ENCODE peak calls at places on chromosomes 1 and 21, in ten cellular contexts. One of them, this sample, is unnamed. For H3K4me1, the result is how much of the 10 kb centered on the place peaks cover.

GRCh38 chr1:20355828-20356735 is 65.4 kb downstream of the VWA5B1 start:
- DNase-seq in tibial artery: no peak
- DNase-seq in CD8-positive, alpha-beta memory T cell: no peak
- DNase-seq in fibroblast of lung: no peak
- DNase-seq in CD8-positive, alpha-beta T cell: no peak
- DNase-seq in prostate gland: no peak
- DNase-seq in PC-3: peak
- DNase-seq in breast epithelium: no peak
- DNase-seq in GM12878: no peak
- DNase-seq in HCT116: no peak
- DNase-seq in this sample: no peak

GRCh38 chr1:22953392-22954141 is 19.1 kb downstream of the LACTBL1 start:
- DNase-seq in HCT116: no peak
- DNase-seq in PC-3: no peak
- DNase-seq in prostate gland: no peak
- DNase-seq in CD8-positive, alpha-beta memory T cell: no peak
- DNase-seq in GM12878: no peak
- DNase-seq in CD8-positive, alpha-beta T cell: no peak
- DNase-seq in breast epithelium: peak
- DNase-seq in tibial artery: no peak
- DNase-seq in fibroblast of lung: no peak
- DNase-seq in this sample: no peak

GRCh38 chr1:241638091-241638682 is 2.0 kb downstream of the CHML start:
- DNase-seq in CD8-positive, alpha-beta T cell: no peak
- DNase-seq in breast epithelium: no peak
- DNase-seq in tibial artery: no peak
- DNase-seq in prostate gland: no peak
- DNase-seq in CD8-positive, alpha-beta memory T cell: no peak
- DNase-seq in PC-3: no peak
- DNase-seq in fibroblast of lung: no peak
- DNase-seq in GM12878: no peak
- DNase-seq in HCT116: no peak
- DNase-seq in this sample: no peak

GRCh38 chr1:234929369-234929768 is 199.3 kb downstream of the TOMM20 start:
- DNase-seq in tibial artery: peak
- DNase-seq in PC-3: no peak
- DNase-seq in prostate gland: no peak
- DNase-seq in CD8-positive, alpha-beta T cell: no peak
- DNase-seq in GM12878: no peak
- DNase-seq in CD8-positive, alpha-beta memory T cell: no peak
- DNase-seq in HCT116: no peak
- DNase-seq in breast epithelium: no peak
- DNase-seq in fibroblast of lung: no peak
- DNase-seq in this sample: no peak

GRCh38 chr21:32196001-32196400 is 82.8 kb downstream of the MIS18A start:
- DNase-seq in PC-3: no peak
- DNase-seq in GM12878: no peak
- DNase-seq in breast epithelium: no peak
- DNase-seq in HCT116: no peak
- DNase-seq in prostate gland: no peak
- DNase-seq in tibial artery: no peak
- DNase-seq in fibroblast of lung: no peak
- DNase-seq in CD8-positive, alpha-beta T cell: no peak
- DNase-seq in CD8-positive, alpha-beta memory T cell: no peak
- DNase-seq in this sample: no peak

GRCh38 chr1:56469640-56470371 is 109.6 kb downstream of the PLPP3 start:
- DNase-seq in prostate gland: no peak
- DNase-seq in CD8-positive, alpha-beta memory T cell: no peak
- DNase-seq in breast epithelium: no peak
- DNase-seq in fibroblast of lung: peak
- DNase-seq in PC-3: peak
- DNase-seq in CD8-positive, alpha-beta T cell: no peak
- DNase-seq in GM12878: no peak
- DNase-seq in HCT116: no peak
- DNase-seq in tibial artery: no peak
- DNase-seq in this sample: no peak

GRCh38 chr1:158039380-158039779 is 45.9 kb downstream of the KIRREL1 start:
- DNase-seq in breast epithelium: no peak
- DNase-seq in HCT116: no peak
- DNase-seq in PC-3: no peak
- DNase-seq in tibial artery: no peak
- DNase-seq in prostate gland: no peak
- DNase-seq in GM12878: no peak
- DNase-seq in CD8-positive, alpha-beta memory T cell: no peak
- DNase-seq in CD8-positive, alpha-beta T cell: no peak
- DNase-seq in fibroblast of lung: peak
- DNase-seq in this sample: no peak

GRCh38 chr1:245166471-245166885 is 11.7 kb downstream of the KIF26B start:
- DNase-seq in breast epithelium: no peak
- DNase-seq in CD8-positive, alpha-beta T cell: no peak
- DNase-seq in HCT116: no peak
- DNase-seq in GM12878: no peak
- DNase-seq in prostate gland: no peak
- DNase-seq in CD8-positive, alpha-beta memory T cell: no peak
- DNase-seq in fibroblast of lung: peak
- DNase-seq in PC-3: no peak
- DNase-seq in tibial artery: no peak
- DNase-seq in this sample: no peak

GRCh38 chr1:226223786-226224244 is 351 bp downstream of the MIXL1 start:
- DNase-seq in CD8-positive, alpha-beta T cell: no peak
- DNase-seq in tibial artery: no peak
- DNase-seq in breast epithelium: no peak
- DNase-seq in HCT116: no peak
- DNase-seq in PC-3: no peak
- DNase-seq in fibroblast of lung: peak
- DNase-seq in prostate gland: no peak
- DNase-seq in GM12878: no peak
- DNase-seq in CD8-positive, alpha-beta memory T cell: peak
- DNase-seq in this sample: no peak

GRCh38 chr1:64572222-64572900 is 102.4 kb downstream of the CACHD1 start:
- DNase-seq in HCT116: no peak
- DNase-seq in breast epithelium: no peak
- DNase-seq in prostate gland: no peak
- DNase-seq in fibroblast of lung: no peak
- DNase-seq in tibial artery: no peak
- DNase-seq in CD8-positive, alpha-beta T cell: no peak
- DNase-seq in CD8-positive, alpha-beta memory T cell: no peak
- DNase-seq in GM12878: no peak
- DNase-seq in PC-3: no peak
- DNase-seq in this sample: no peak

GRCh38 chr1:70331962-70332361 is 22.6 kb downstream of the ANKRD13C start:
- DNase-seq in breast epithelium: no peak
- DNase-seq in tibial artery: no peak
- DNase-seq in CD8-positive, alpha-beta T cell: no peak
- DNase-seq in CD8-positive, alpha-beta memory T cell: no peak
- DNase-seq in HCT116: no peak
- DNase-seq in GM12878: no peak
- DNase-seq in fibroblast of lung: peak
- DNase-seq in prostate gland: no peak
- DNase-seq in PC-3: peak
- DNase-seq in this sample: no peak

GRCh38 chr1:206685256-206685748 is 597 bp downstream of the MAPKAPK2 start:
- DNase-seq in tibial artery: no peak
- DNase-seq in breast epithelium: no peak
- DNase-seq in CD8-positive, alpha-beta memory T cell: peak
- DNase-seq in CD8-positive, alpha-beta T cell: peak
- DNase-seq in fibroblast of lung: no peak
- DNase-seq in HCT116: no peak
- DNase-seq in GM12878: no peak
- DNase-seq in PC-3: peak
- DNase-seq in prostate gland: no peak
- DNase-seq in this sample: peak

GRCh38 chr1:78176448-78176847 is 130.7 kb downstream of the GIPC2 start:
- DNase-seq in CD8-positive, alpha-beta memory T cell: no peak
- DNase-seq in CD8-positive, alpha-beta T cell: no peak
- DNase-seq in prostate gland: peak
- DNase-seq in PC-3: peak
- DNase-seq in GM12878: no peak
- DNase-seq in HCT116: no peak
- DNase-seq in breast epithelium: no peak
- DNase-seq in tibial artery: no peak
- DNase-seq in fibroblast of lung: peak
- DNase-seq in this sample: no peak

GRCh38 chr1:40435471-40435870 is 14.8 kb upstream of the ZFP69B start:
- DNase-seq in CD8-positive, alpha-beta memory T cell: no peak
- DNase-seq in fibroblast of lung: peak
- DNase-seq in breast epithelium: no peak
- DNase-seq in PC-3: no peak
- DNase-seq in prostate gland: no peak
- DNase-seq in CD8-positive, alpha-beta T cell: no peak
- DNase-seq in tibial artery: no peak
- DNase-seq in GM12878: no peak
- DNase-seq in HCT116: no peak
- DNase-seq in this sample: no peak

GRCh38 chr1:40435876-40436275 is 14.4 kb upstream of the ZFP69B start:
- DNase-seq in prostate gland: no peak
- DNase-seq in PC-3: no peak
- DNase-seq in GM12878: no peak
- DNase-seq in breast epithelium: no peak
- DNase-seq in CD8-positive, alpha-beta memory T cell: no peak
- DNase-seq in CD8-positive, alpha-beta T cell: no peak
- DNase-seq in tibial artery: no peak
- DNase-seq in fibroblast of lung: peak
- DNase-seq in HCT116: no peak
- DNase-seq in this sample: no peak

GRCh38 chr1:40432644-40433385 is 17.5 kb upstream of the ZFP69B start:
- DNase-seq in HCT116: no peak
- DNase-seq in GM12878: no peak
- DNase-seq in CD8-positive, alpha-beta memory T cell: no peak
- DNase-seq in CD8-positive, alpha-beta T cell: no peak
- DNase-seq in tibial artery: no peak
- DNase-seq in fibroblast of lung: peak
- DNase-seq in breast epithelium: no peak
- DNase-seq in prostate gland: no peak
- DNase-seq in PC-3: no peak
- DNase-seq in this sample: no peak

DNA sequence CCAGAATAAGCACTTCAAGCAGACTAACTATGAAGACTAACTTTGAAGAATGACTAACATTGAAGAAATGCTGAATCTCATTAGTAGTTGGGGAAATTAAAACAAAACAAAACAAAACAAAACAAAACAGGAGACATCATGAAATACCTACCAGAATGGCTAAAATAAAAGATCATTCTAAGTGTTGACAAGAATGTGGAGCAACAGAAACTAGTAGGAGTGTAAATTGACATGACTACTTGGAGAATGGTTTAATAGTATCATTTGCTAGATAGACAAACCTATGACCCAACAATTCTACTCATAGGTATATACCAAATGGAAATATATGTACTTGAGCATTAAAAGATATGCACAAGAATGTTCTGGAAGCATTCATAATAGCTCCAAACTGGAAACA is 18.9 kb upstream of the ZFP69B start:
- DNase-seq in CD8-positive, alpha-beta memory T cell: no peak
- DNase-seq in HCT116: no peak
- DNase-seq in CD8-positive, alpha-beta T cell: no peak
- DNase-seq in breast epithelium: no peak
- DNase-seq in tibial artery: no peak
- DNase-seq in prostate gland: no peak
- DNase-seq in GM12878: no peak
- DNase-seq in fibroblast of lung: peak
- DNase-seq in PC-3: no peak
- DNase-seq in this sample: no peak
- H3K4me1 ChIP-seq in CD8-positive, alpha-beta memory T cell: under half
- H3K4me1 ChIP-seq in HCT116: under half
- H3K4me1 ChIP-seq in CD8-positive, alpha-beta T cell: under half
- H3K4me1 ChIP-seq in breast epithelium: under half
- H3K4me1 ChIP-seq in tibial artery: under half
- H3K4me1 ChIP-seq in prostate gland: under half
- H3K4me1 ChIP-seq in GM12878: under half
- H3K4me1 ChIP-seq in fibroblast of lung: under half
- H3K4me1 ChIP-seq in PC-3: under half
- H3K4me1 ChIP-seq in this sample: under half

DNA sequence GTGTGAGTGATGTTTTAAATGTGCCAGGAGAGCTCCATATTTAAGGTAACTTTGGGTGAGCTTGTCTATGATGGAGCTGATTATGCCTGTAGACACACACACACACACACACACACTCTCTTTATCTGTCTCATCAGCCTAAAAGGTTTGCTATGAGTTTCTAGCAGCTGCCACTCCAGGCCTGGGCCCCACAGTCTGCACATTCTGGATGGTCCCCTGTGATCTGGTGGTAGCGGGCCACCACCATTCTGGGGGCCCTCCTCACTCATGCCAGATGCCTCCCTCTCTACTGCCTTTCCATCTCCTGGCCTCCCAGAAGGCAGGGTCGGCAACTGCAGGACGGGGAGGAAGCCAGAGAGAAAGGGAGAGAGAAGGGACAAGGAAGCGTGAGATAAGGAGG is 129.2 kb upstream of the TNR start:
- DNase-seq in CD8-positive, alpha-beta T cell: no peak
- DNase-seq in prostate gland: no peak
- DNase-seq in PC-3: no peak
- DNase-seq in fibroblast of lung: no peak
- DNase-seq in CD8-positive, alpha-beta memory T cell: no peak
- DNase-seq in HCT116: no peak
- DNase-seq in breast epithelium: no peak
- DNase-seq in GM12878: no peak
- DNase-seq in tibial artery: no peak
- DNase-seq in this sample: no peak
- H3K27ac ChIP-seq in CD8-positive, alpha-beta T cell: no peak
- H3K27ac ChIP-seq in prostate gland: no peak
- H3K27ac ChIP-seq in PC-3: no peak
- H3K27ac ChIP-seq in fibroblast of lung: no peak
- H3K27ac ChIP-seq in CD8-positive, alpha-beta memory T cell: no peak
- H3K27ac ChIP-seq in HCT116: no peak
- H3K27ac ChIP-seq in breast epithelium: no peak
- H3K27ac ChIP-seq in GM12878: no peak
- H3K27ac ChIP-seq in tibial artery: no peak
- H3K27ac ChIP-seq in this sample: no peak

GRCh38 chr1:10401281-10401680 is 2.4 kb downstream of the PGD start:
- DNase-seq in HCT116: no peak
- DNase-seq in GM12878: no peak
- DNase-seq in PC-3: no peak
- DNase-seq in breast epithelium: no peak
- DNase-seq in CD8-positive, alpha-beta T cell: no peak
- DNase-seq in tibial artery: no peak
- DNase-seq in fibroblast of lung: peak
- DNase-seq in CD8-positive, alpha-beta memory T cell: no peak
- DNase-seq in prostate gland: no peak
- DNase-seq in this sample: no peak
- H3K4me3 ChIP-seq in HCT116: no peak
- H3K4me3 ChIP-seq in GM12878: no peak
- H3K4me3 ChIP-seq in PC-3: peak
- H3K4me3 ChIP-seq in breast epithelium: no peak
- H3K4me3 ChIP-seq in CD8-positive, alpha-beta T cell: no peak
- H3K4me3 ChIP-seq in tibial artery: no peak
- H3K4me3 ChIP-seq in fibroblast of lung: no peak
- H3K4me3 ChIP-seq in CD8-positive, alpha-beta memory T cell: no peak
- H3K4me3 ChIP-seq in prostate gland: no peak
- H3K4me3 ChIP-seq in this sample: no peak

DNA sequence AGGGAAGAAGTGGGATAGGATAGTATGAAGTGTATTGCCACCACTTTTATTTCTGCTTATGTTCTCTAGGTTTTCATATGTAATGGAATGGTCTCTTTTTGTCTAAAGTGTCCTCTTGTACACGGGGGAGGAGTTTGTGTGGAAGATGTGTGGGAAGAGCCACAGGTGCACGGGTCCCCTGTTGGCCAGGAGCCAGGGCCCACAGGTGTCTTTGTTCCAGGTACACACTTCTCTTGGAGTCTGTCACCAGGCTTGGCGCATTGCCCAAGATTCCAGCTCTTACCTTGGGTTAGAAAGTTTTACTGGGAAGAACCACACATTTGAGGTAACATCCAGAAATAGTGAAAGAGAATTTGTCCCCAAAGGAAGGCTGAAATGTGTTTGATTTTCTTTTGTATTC is 10.5 kb downstream of the TENT5C start:
- DNase-seq in CD8-positive, alpha-beta memory T cell: no peak
- DNase-seq in PC-3: no peak
- DNase-seq in breast epithelium: no peak
- DNase-seq in HCT116: no peak
- DNase-seq in prostate gland: no peak
- DNase-seq in tibial artery: no peak
- DNase-seq in GM12878: no peak
- DNase-seq in CD8-positive, alpha-beta T cell: no peak
- DNase-seq in fibroblast of lung: no peak
- DNase-seq in this sample: no peak
- H3K4me1 ChIP-seq in CD8-positive, alpha-beta memory T cell: under half
- H3K4me1 ChIP-seq in PC-3: under half
- H3K4me1 ChIP-seq in breast epithelium: under half
- H3K4me1 ChIP-seq in HCT116: under half
- H3K4me1 ChIP-seq in prostate gland: under half
- H3K4me1 ChIP-seq in tibial artery: under half
- H3K4me1 ChIP-seq in GM12878: under half
- H3K4me1 ChIP-seq in CD8-positive, alpha-beta T cell: under half
- H3K4me1 ChIP-seq in fibroblast of lung: under half
- H3K4me1 ChIP-seq in this sample: under half